ENCODE peak calls at places on chromosome 13, in nine cellular contexts. K, N, B, V, P, H, J, O and W are unnamed samples.
A peak's percentile ranks its signal among the peaks of the same experiment; 100 is the strongest.

GRCh38 chr13:44272692-44273091 is 100.9 kb upstream of the SERP2 start:
- DNase-seq in J (no peak), V (no peak), P (peak; percentile 60), O (no peak), B (no peak), H (peak; percentile 61), K (no peak), N (no peak), W (no peak)

GRCh38 chr13:99374169-99374991 is 67.2 kb upstream of the GPR183 start:
- DNase-seq in V (no peak), O (no peak), B (peak; percentile 26), P (no peak), K (no peak), J (no peak), N (no peak), H (no peak), W (no peak)

GRCh38 chr13:44726214-44726613 is 150.1 kb upstream of the TSC22D1 start:
- DNase-seq in N (no peak), K (no peak), P (no peak), B (no peak), V (no peak), O (no peak), J (no peak), H (peak; percentile 96), W (no peak)

GRCh38 chr13:108595416-108596257 is 33.8 kb upstream of the MYO16 start:
- DNase-seq in V (no peak), H (no peak), J (no peak), O (no peak), B (peak; percentile 64), P (peak; percentile 5), N (no peak), K (no peak), W (peak; percentile 90)

GRCh38 chr13:110341445-110342247 is 34.6 kb downstream of the COL4A2 start:
- DNase-seq in P (no peak), N (peak; percentile 40), H (no peak), O (no peak), J (no peak), K (peak; percentile 64), V (no peak), B (no peak), W (peak; percentile 1)

GRCh38 chr13:44758595-44759221 is 182.6 kb upstream of the TSC22D1 start:
- DNase-seq in H (peak; percentile 78), B (no peak), N (no peak), O (no peak), J (no peak), K (no peak), P (peak; percentile 73), V (no peak), W (no peak)

GRCh38 chr13:48334534-48335127 is 31.1 kb downstream of the RB1 start:
- DNase-seq in J (no peak), V (peak; percentile 45), H (peak; percentile 16), P (peak; percentile 34), B (no peak), O (no peak), K (no peak), N (peak; percentile 29), W (no peak)

GRCh38 chr13:108656742-108657141 is 27.3 kb downstream of the MYO16 start:
- DNase-seq in O (no peak), H (no peak), P (no peak), N (no peak), B (no peak), V (no peak), K (no peak), J (no peak), W (no peak)

GRCh38 chr13:98144501-98145350 is 1.8 kb downstream of the FARP1 start:
- DNase-seq in K (no peak), P (no peak), H (peak; percentile 35), N (no peak), O (peak; percentile 31), B (peak; percentile 80), V (peak; percentile 78), J (peak; percentile 41), W (peak; percentile 80)

GRCh38 chr13:106230450-106230849 is 305.0 kb downstream of the EFNB2 start:
- DNase-seq in V (no peak), N (no peak), B (no peak), P (peak; percentile 16), K (no peak), J (no peak), O (no peak), H (no peak), W (no peak)

GRCh38 chr13:69418319-69418718 is 689.3 kb upstream of the ATXN8OS start:
- DNase-seq in H (no peak), K (no peak), J (no peak), V (peak; percentile 35), P (no peak), B (no peak), O (no peak), N (no peak), W (no peak)

GRCh38 chr13:51111174-51111573 is at the start of gene C13orf42:
- DNase-seq in V (no peak), J (no peak), N (no peak), P (no peak), K (no peak), O (no peak), H (no peak), B (no peak), W (no peak)

GRCh38 chr13:101398920-101399319 is 17.4 kb downstream of the NALCN start:
- DNase-seq in N (no peak), V (no peak), O (no peak), K (no peak), H (peak; percentile 27), P (peak; percentile 59), B (no peak), J (no peak), W (no peak)

GRCh38 chr13:35144496-35144895 is 202.4 kb downstream of the NBEA start:
- DNase-seq in K (no peak), H (no peak), O (no peak), V (no peak), N (no peak), B (no peak), J (no peak), P (no peak), W (no peak)

GRCh38 chr13:99218969-99219368 is 18.3 kb downstream of the UBAC2 start:
- DNase-seq in O (no peak), K (no peak), B (no peak), H (no peak), N (no peak), V (no peak), P (no peak), J (no peak), W (no peak)

GRCh38 chr13:96080676-96081075 is 9.2 kb upstream of the HS6ST3 start:
- DNase-seq in O (no peak), H (no peak), B (peak; percentile 59), V (no peak), N (no peak), K (no peak), P (no peak), J (no peak), W (no peak)

GRCh38 chr13:96081888-96082287 is 8.0 kb upstream of the HS6ST3 start:
- DNase-seq in N (no peak), J (no peak), K (no peak), P (no peak), V (no peak), H (no peak), O (no peak), B (no peak), W (no peak)

GRCh38 chr13:96086736-96087135 is 3.2 kb upstream of the HS6ST3 start:
- DNase-seq in O (no peak), K (no peak), P (no peak), H (no peak), B (no peak), V (no peak), J (no peak), N (no peak), W (no peak)

GRCh38 chr13:96082640-96083039 is 7.3 kb upstream of the HS6ST3 start:
- DNase-seq in O (no peak), P (no peak), V (no peak), K (no peak), J (no peak), N (no peak), B (no peak), H (no peak), W (no peak)
- TF ChIP-seq CTCF in O (no peak), P (no peak), V (no peak), K (no peak), J (no peak), N (no peak), B (no peak), H (no peak), W (no peak)

DNA sequence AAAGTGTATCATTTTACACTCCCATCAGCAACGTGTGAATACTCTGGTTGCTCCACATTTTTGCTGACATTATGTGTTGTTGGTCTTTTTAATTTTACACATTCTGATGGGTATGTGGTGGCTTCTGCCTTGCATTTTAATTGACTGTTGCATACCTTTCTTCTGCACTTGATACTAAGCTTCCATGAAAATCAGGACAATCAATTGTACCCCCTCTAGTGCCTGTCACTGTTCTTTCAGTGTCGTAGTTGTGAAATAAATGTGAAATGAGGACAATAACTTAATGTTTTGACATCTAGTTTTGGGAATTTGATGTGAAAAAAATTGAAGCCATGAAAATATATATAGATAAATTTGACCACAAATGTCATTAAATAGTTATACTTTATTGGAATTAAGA is 6.7 kb downstream of the IFT88 start:
- DNase-seq in H (no peak), V (no peak), K (no peak), O (no peak), J (no peak), B (no peak), N (no peak), P (no peak), W (no peak)
- TF ChIP-seq CTCF in H (no peak), V (no peak), K (no peak), O (no peak), J (no peak), B (no peak), N (no peak), P (no peak), W (no peak)

DNA sequence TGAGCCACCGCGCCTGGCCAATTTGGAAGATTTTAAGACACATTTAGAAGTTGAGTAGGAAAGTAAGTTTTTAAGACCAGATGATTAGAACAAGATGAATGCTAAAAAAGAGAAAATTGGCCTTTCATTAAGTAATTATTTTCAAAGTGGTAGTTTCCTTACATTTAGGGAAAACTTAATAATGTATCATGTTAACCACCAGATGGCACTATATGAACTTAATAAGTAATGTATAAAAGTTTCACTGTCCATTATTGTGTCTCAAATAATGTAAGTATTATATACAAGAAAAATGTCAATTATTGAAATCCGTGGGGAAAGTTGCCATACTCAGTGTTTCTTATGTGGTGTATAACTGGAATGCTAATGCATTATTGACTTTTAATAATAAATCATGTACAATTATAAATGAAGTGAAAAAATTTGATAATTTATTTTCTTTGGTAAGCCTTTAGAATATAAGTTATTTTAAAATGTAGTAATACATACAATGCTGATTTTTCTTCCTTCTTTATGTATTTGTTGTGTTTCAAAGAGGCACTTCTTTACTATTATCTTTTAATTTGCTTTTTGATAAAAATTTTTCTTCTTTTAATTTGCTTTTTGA is 29.2 kb downstream of the COG6 start:
- DNase-seq in V (peak; percentile 72), H (no peak), K (no peak), N (peak; percentile 19), P (peak; percentile 26), B (no peak), J (no peak), O (no peak), W (no peak)
- TF ChIP-seq CTCF in V (no peak), H (peak; percentile 5), K (peak; percentile 32), N (peak; percentile 38), P (no peak), B (peak; percentile 68), J (peak; percentile 70), O (peak; percentile 71), W (no peak)

DNA sequence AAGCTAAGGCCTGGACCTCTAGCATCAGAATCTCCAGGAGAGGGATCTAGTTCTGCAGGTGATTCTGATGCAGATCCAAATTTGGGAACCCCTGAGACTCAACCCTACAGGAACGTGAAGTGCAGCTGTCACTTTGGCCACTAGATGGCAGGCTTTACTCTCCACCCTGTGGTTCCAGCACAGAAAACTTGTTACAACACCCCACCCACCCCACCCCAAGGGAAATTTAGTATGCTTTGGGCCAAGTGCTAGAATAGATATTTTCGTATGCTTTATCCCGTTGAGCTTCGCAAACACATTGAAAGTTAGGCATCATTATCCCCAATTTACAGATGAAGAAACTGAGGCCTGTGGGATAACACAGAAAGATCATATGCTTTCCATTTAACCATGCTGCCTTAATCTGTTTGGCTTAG is 232.0 kb downstream of the B3GLCT start:
- DNase-seq in K (no peak), H (no peak), P (peak; percentile 15), B (peak; percentile 85), J (peak; percentile 54), N (peak; percentile 31), O (peak; percentile 55), V (peak; percentile 77), W (peak; percentile 25)
- TF ChIP-seq CTCF in K (peak; percentile 14), H (peak; percentile 79), P (peak; percentile 79), B (peak; percentile 93), J (peak; percentile 95), N (peak; percentile 87), O (peak; percentile 92), V (peak; percentile 84), W (peak; percentile 68)